ENCODE peak calls at places on chromosome 15, in five cellular contexts. One of them, this sample, is unnamed.
A peak's percentile ranks its signal among the peaks of the same experiment; 100 is the strongest.

GRCh38 chr15:45378149-45378912 is at the start of gene GATM:
- DNase-seq in GM13976: peak; percentile 95
- DNase-seq in AG04450: peak; percentile 53
- DNase-seq in fibroblast of pulmonary artery: peak; percentile 80
- DNase-seq in mesothelial cell of epicardium: peak; percentile 77
- DNase-seq in this sample: peak; percentile 45

GRCh38 chr15:57421110-57421509 is 44.8 kb downstream of the CGNL1 start:
- DNase-seq in AG04450: no peak
- DNase-seq in fibroblast of pulmonary artery: no peak
- DNase-seq in mesothelial cell of epicardium: no peak
- DNase-seq in GM13976: no peak
- DNase-seq in this sample: no peak

GRCh38 chr15:71142780-71143179 is 27.5 kb downstream of the THSD4 start:
- DNase-seq in GM13976: no peak
- DNase-seq in fibroblast of pulmonary artery: no peak
- DNase-seq in mesothelial cell of epicardium: no peak
- DNase-seq in AG04450: no peak
- DNase-seq in this sample: no peak

GRCh38 chr15:98537516-98538060 is 110.8 kb upstream of the IGF1R start:
- DNase-seq in AG04450: no peak
- DNase-seq in GM13976: no peak
- DNase-seq in mesothelial cell of epicardium: no peak
- DNase-seq in fibroblast of pulmonary artery: no peak
- DNase-seq in this sample: no peak

GRCh38 chr15:45662375-45662774 is 27.5 kb downstream of the SQOR start:
- DNase-seq in fibroblast of pulmonary artery: no peak
- DNase-seq in mesothelial cell of epicardium: no peak
- DNase-seq in AG04450: no peak
- DNase-seq in GM13976: no peak
- DNase-seq in this sample: no peak

GRCh38 chr15:93028111-93028631 is 60.8 kb downstream of the RGMA start:
- DNase-seq in mesothelial cell of epicardium: no peak
- DNase-seq in AG04450: no peak
- DNase-seq in fibroblast of pulmonary artery: peak; percentile 12
- DNase-seq in GM13976: peak; percentile 24
- DNase-seq in this sample: no peak

GRCh38 chr15:68789921-68790575 is 30.6 kb downstream of the ANP32A start:
- DNase-seq in mesothelial cell of epicardium: no peak
- DNase-seq in AG04450: no peak
- DNase-seq in fibroblast of pulmonary artery: peak; percentile 20
- DNase-seq in GM13976: no peak
- DNase-seq in this sample: no peak

GRCh38 chr15:45821390-45821789 is 186.6 kb downstream of the SQOR start:
- DNase-seq in GM13976: no peak
- DNase-seq in AG04450: no peak
- DNase-seq in mesothelial cell of epicardium: no peak
- DNase-seq in fibroblast of pulmonary artery: no peak
- DNase-seq in this sample: no peak

GRCh38 chr15:25774871-25775270 is 88.3 kb downstream of the ATP10A start:
- DNase-seq in AG04450: no peak
- DNase-seq in GM13976: no peak
- DNase-seq in mesothelial cell of epicardium: no peak
- DNase-seq in fibroblast of pulmonary artery: no peak
- DNase-seq in this sample: no peak

GRCh38 chr15:50764331-50765201 is 940 bp downstream of the SPPL2A start:
- DNase-seq in fibroblast of pulmonary artery: peak; percentile 29
- DNase-seq in GM13976: peak; percentile 77
- DNase-seq in AG04450: no peak
- DNase-seq in mesothelial cell of epicardium: no peak
- DNase-seq in this sample: no peak

GRCh38 chr15:66766282-66767228 is 64.5 kb downstream of the SMAD6 start:
- DNase-seq in mesothelial cell of epicardium: no peak
- DNase-seq in AG04450: no peak
- DNase-seq in GM13976: no peak
- DNase-seq in fibroblast of pulmonary artery: peak; percentile 31
- DNase-seq in this sample: no peak

GRCh38 chr15:43749690-43750345 is 3.6 kb downstream of the PDIA3 start:
- DNase-seq in mesothelial cell of epicardium: no peak
- DNase-seq in AG04450: no peak
- DNase-seq in GM13976: peak; percentile 70
- DNase-seq in fibroblast of pulmonary artery: no peak
- DNase-seq in this sample: peak; percentile 35

GRCh38 chr15:74540761-74541493 is at the start of gene ARID3B:
- DNase-seq in AG04450: peak; percentile 96
- DNase-seq in fibroblast of pulmonary artery: peak; percentile 98
- DNase-seq in mesothelial cell of epicardium: peak; percentile 92
- DNase-seq in GM13976: peak; percentile 95
- DNase-seq in this sample: peak; percentile 84

GRCh38 chr15:29945943-29946591 is 123.8 kb upstream of the TJP1 start:
- DNase-seq in GM13976: no peak
- DNase-seq in fibroblast of pulmonary artery: no peak
- DNase-seq in AG04450: no peak
- DNase-seq in mesothelial cell of epicardium: no peak
- DNase-seq in this sample: no peak

GRCh38 chr15:100934735-100935134 is 15.6 kb downstream of the LRRK1 start:
- DNase-seq in mesothelial cell of epicardium: no peak
- DNase-seq in GM13976: no peak
- DNase-seq in fibroblast of pulmonary artery: no peak
- DNase-seq in AG04450: no peak
- DNase-seq in this sample: no peak
- TF ChIP-seq CTCF in mesothelial cell of epicardium: no peak
- TF ChIP-seq CTCF in GM13976: no peak
- TF ChIP-seq CTCF in fibroblast of pulmonary artery: peak; percentile 21
- TF ChIP-seq CTCF in AG04450: peak; percentile 29
- TF ChIP-seq CTCF in this sample: no peak

DNA sequence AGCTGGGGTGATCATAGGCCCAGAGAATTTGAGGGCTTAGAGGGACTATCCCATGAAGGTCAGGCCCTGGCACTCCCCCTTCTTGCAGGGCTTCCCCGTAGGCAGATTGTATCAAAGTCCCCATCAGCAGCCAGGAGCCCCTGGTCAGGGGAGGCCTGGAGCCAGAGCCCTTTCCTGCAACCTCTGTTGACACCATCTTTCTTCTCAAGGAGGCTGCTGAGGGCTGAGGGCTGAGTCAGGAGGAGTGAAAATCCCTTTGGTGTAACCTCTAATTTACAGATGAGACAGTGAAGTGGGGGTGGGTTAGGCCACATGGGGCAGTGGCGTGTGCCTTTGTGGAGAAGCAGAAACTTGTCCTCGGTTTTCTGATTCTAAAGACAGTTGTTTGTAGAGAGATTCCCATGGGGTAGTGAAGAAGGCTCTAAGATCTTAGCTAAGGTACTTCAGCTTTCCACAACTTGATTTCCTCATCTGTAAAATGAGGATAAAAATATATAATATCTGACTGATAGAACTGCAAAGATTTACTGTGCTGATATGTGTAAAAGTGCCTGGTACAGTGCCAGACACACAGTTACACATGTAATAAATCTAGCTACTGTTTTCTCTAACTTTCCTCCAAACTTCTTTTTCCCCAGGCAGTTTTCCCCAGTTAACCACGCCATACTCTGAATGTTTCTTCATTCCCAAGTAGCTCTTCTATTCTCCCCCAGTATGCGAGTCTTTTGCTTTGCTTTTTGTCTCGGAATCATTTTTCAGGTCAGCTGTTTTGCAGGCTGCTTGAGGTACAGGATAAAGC is 249.4 kb upstream of the TPM1 start:
- DNase-seq in GM13976: no peak
- DNase-seq in fibroblast of pulmonary artery: no peak
- DNase-seq in AG04450: no peak
- DNase-seq in mesothelial cell of epicardium: no peak
- DNase-seq in this sample: no peak
- TF ChIP-seq CTCF in GM13976: no peak
- TF ChIP-seq CTCF in fibroblast of pulmonary artery: no peak
- TF ChIP-seq CTCF in AG04450: no peak
- TF ChIP-seq CTCF in mesothelial cell of epicardium: no peak
- TF ChIP-seq CTCF in this sample: no peak

DNA sequence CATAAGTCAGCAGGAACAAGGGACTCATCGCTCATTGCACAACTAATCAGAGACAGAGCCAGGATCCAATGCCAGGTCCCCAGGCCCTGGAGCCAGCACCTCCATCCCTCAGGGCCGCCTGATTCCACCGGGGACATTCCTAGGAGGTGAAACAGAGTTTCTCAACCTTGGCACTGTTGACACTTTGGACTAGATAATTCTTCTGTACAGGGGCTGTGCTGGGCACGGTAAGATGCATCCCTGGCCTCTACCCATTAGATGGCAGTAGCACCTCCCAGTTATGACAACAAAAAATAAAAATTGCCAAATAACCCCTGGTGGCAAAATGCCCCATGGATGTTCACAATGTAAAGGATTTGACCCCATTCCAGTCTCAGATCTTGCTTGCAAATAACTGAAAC is 127.7 kb downstream of the MTHFS start:
- DNase-seq in AG04450: no peak
- DNase-seq in GM13976: no peak
- DNase-seq in mesothelial cell of epicardium: no peak
- DNase-seq in fibroblast of pulmonary artery: peak; percentile 4
- DNase-seq in this sample: no peak
- TF ChIP-seq CTCF in AG04450: peak; percentile 29
- TF ChIP-seq CTCF in GM13976: peak; percentile 24
- TF ChIP-seq CTCF in mesothelial cell of epicardium: no peak
- TF ChIP-seq CTCF in fibroblast of pulmonary artery: peak; percentile 20
- TF ChIP-seq CTCF in this sample: no peak

GRCh38 chr15:33737687-33738606 is 230.3 kb upstream of the CHRM5 start:
- DNase-seq in mesothelial cell of epicardium: peak; percentile 51
- DNase-seq in GM13976: peak; percentile 36
- DNase-seq in fibroblast of pulmonary artery: peak; percentile 41
- DNase-seq in AG04450: no peak
- DNase-seq in this sample: no peak
- TF ChIP-seq CTCF in mesothelial cell of epicardium: peak; percentile 87
- TF ChIP-seq CTCF in GM13976: peak; percentile 81
- TF ChIP-seq CTCF in fibroblast of pulmonary artery: peak; percentile 88
- TF ChIP-seq CTCF in AG04450: peak; percentile 88
- TF ChIP-seq CTCF in this sample: peak; percentile 74